ENCODE peak calls at places on chromosome 17, in four cellular contexts. G is HL-60, H is GM12878, U is K562. L is an unnamed sample.
A peak's percentile ranks its signal among the peaks of the same experiment; 100 is the strongest.

GRCh38 chr17:21010705-21011596 is 31.9 kb downstream of the USP22 start:
- DNase-seq in G (no peak), H (no peak), U (no peak), L (no peak)

GRCh38 chr17:61362396-61362795 is 37.2 kb upstream of the TBX2 start:
- DNase-seq in G (no peak), H (no peak), U (no peak), L (no peak)

GRCh38 chr17:47741793-47742145 is 8.7 kb downstream of the TBX21 start:
- DNase-seq in G (no peak), H (no peak), U (no peak), L (no peak)

GRCh38 chr17:20992987-20993862 is 49.6 kb downstream of the USP22 start:
- DNase-seq in G (peak; percentile 17), H (peak; percentile 3), U (peak; percentile 79), L (peak; percentile 94)

GRCh38 chr17:71383111-71383510 is 737.7 kb upstream of the SOX9 start:
- DNase-seq in G (no peak), H (no peak), U (no peak), L (no peak)

GRCh38 chr17:63113167-63113566 is 147.1 kb downstream of the TANC2 start:
- DNase-seq in G (no peak), H (no peak), U (peak; percentile 7), L (no peak)

GRCh38 chr17:17526369-17526768 is 30.2 kb upstream of the RASD1 start:
- DNase-seq in G (no peak), H (no peak), U (no peak), L (no peak)

GRCh38 chr17:11948791-11949190 is 48.5 kb downstream of the ZNF18 start:
- DNase-seq in G (no peak), H (no peak), U (no peak), L (no peak)

GRCh38 chr17:18117974-18118632 is 9.5 kb downstream of the MYO15A start:
- DNase-seq in G (no peak), H (no peak), U (no peak), L (no peak)

GRCh38 chr17:77942111-77942988 is 16.2 kb upstream of the TNRC6C start:
- DNase-seq in G (no peak), H (no peak), U (no peak), L (no peak)

GRCh38 chr17:17739388-17740066 is 58.3 kb downstream of the RAI1 start:
- DNase-seq in G (no peak), H (no peak), U (peak; percentile 77), L (no peak)

GRCh38 chr17:64732336-64733006 is 70.4 kb upstream of the SMURF2 start:
- DNase-seq in G (no peak), H (no peak), U (no peak), L (no peak)

GRCh38 chr17:9051561-9051960 is 30.3 kb downstream of the NTN1 start:
- DNase-seq in G (no peak), H (no peak), U (no peak), L (no peak)

GRCh38 chr17:9052921-9053320 is 31.6 kb downstream of the NTN1 start:
- DNase-seq in G (no peak), H (no peak), U (no peak), L (no peak)

GRCh38 chr17:9054146-9054545 is 32.8 kb downstream of the NTN1 start:
- DNase-seq in G (no peak), H (no peak), U (no peak), L (no peak)

GRCh38 chr17:9053406-9053805 is 32.1 kb downstream of the NTN1 start:
- DNase-seq in G (no peak), H (no peak), U (no peak), L (no peak)

DNA sequence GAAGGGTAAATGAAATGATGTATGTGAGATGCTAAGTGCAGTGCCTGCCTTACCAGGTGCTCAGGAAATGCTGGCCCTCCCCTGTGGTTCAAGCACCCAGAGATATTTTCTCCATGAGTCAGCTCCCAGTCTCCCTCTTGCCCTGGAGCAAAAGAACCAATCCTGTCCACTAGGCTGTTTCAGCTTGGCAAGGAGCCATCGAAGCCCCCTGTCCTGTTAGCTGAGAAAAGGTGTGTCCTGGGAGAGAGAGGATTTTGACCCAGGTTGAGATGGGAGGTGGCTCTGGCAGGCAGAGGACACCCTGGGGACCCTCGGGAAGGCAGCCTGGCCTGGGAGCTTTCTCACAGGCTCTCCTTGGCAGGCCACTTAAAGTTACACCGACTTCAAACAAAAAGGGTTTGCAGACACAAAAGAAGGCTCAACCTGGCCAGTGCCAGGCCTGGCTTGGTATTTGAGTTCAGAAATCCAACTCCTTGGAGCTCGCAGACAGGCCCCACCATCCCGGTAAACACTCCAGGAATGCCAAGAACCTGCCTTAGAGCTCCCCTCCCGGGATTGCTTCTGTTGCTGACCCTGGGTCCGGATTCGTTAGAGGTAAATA is 29.6 kb downstream of the NTN1 start:
- DNase-seq in G (no peak), H (no peak), U (no peak), L (no peak)
- TF ChIP-seq SPI1 in G (no peak), H (no peak), U (no peak), L (no peak)

GRCh38 chr17:79027925-79028491 is 4.0 kb downstream of the C1QTNF1 start:
- DNase-seq in G (no peak), H (no peak), U (no peak), L (no peak)

GRCh38 chr17:79027274-79027924 is 3.4 kb downstream of the C1QTNF1 start:
- DNase-seq in G (no peak), H (no peak), U (peak; percentile 40), L (no peak)

GRCh38 chr17:79024901-79025737 is 1.1 kb downstream of the C1QTNF1 start:
- DNase-seq in G (no peak), H (no peak), U (no peak), L (no peak)

GRCh38 chr17:79028496-79029326 is 4.7 kb downstream of the C1QTNF1 start:
- DNase-seq in G (no peak), H (no peak), U (no peak), L (no peak)

GRCh38 chr17:79026345-79027273 is 2.6 kb downstream of the C1QTNF1 start:
- DNase-seq in G (no peak), H (no peak), U (no peak), L (no peak)
- TF ChIP-seq SPI1 in G (no peak), H (no peak), U (no peak), L (no peak)

GRCh38 chr17:81509048-81509686 is 3.4 kb downstream of the ACTG1 start:
- DNase-seq in G (peak; percentile 18), H (no peak), U (no peak), L (no peak)
- TF ChIP-seq SPI1 in G (no peak), H (no peak), U (no peak), L (no peak)

GRCh38 chr17:2924211-2924610 is 128.0 kb downstream of the RAP1GAP2 start:
- DNase-seq in G (no peak), H (no peak), U (no peak), L (no peak)
- TF ChIP-seq SPI1 in G (no peak), H (no peak), U (no peak), L (no peak)

GRCh38 chr17:7864995-7865650 is 7.3 kb downstream of the CYB5D1 start:
- DNase-seq in G (no peak), H (no peak), U (no peak), L (no peak)

GRCh38 chr17:7858487-7858832 is 657 bp downstream of the CYB5D1 start:
- DNase-seq in G (no peak), H (no peak), U (peak; percentile 46), L (no peak)

GRCh38 chr17:7859028-7859427 is 1.2 kb downstream of the CYB5D1 start:
- DNase-seq in G (no peak), H (no peak), U (no peak), L (no peak)

GRCh38 chr17:7857724-7858486 is at the start of gene CYB5D1:
- DNase-seq in G (no peak), H (no peak), U (peak; percentile 60), L (peak; percentile 67)

GRCh38 chr17:7862692-7863437 is 5.1 kb downstream of the CYB5D1 start:
- DNase-seq in G (no peak), H (no peak), U (peak; percentile 45), L (no peak)
- TF ChIP-seq SPI1 in G (no peak), H (no peak), U (no peak), L (no peak)

DNA sequence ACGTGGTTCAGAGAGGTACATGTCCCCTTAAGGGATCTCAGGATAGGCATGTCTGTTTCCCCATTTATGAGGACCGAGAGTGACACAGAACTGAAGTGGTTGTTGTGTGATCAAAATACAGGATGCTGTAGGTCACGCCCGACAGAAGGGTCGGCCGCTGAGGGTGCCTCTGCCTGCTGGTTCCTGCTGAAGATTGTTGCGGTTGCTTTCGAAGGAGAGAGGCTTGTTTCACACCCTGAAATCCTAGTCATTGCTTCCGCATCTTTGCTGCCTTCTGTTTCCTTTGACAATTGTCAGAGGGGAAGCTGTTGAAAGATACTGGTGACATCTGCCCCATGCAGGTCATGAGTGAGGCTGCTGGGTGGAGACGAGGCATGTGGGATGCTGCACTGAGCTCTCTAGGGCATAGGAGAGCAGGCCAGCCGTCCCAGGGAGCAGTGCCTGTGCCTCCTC is 3.8 kb upstream of the NAT9 start:
- DNase-seq in G (peak; percentile 99), H (peak; percentile 63), U (no peak), L (peak; percentile 63)
- TF ChIP-seq SPI1 in G (peak; percentile 80), H (no peak), U (no peak), L (no peak)